ENCODE peak calls at places on chromosomes 3 and 15, in five cellular contexts. One of them, this sample, is unnamed.

GRCh38 chr3:141243295-141243707 is 11.7 kb downstream of the PXYLP1 start:
- DNase-seq in stimulated activated CD4-positive, alpha-beta T cell treated with anti-CD3 and anti-CD28 coated beads, Interleukin-1b, Interleukin-23, amount 100 ng/mL, for 48 hours: peak
- DNase-seq in heart right ventricle: no peak
- DNase-seq in T-helper 17 cell: no peak
- DNase-seq in NCI-H1092 treated with DMSO at 0.1 percent for 48 hours: no peak
- DNase-seq in this sample: no peak

GRCh38 chr15:25965326-25965725 is 102.2 kb upstream of the ATP10A start:
- DNase-seq in stimulated activated CD4-positive, alpha-beta T cell treated with anti-CD3 and anti-CD28 coated beads, Interleukin-1b, Interleukin-23, amount 100 ng/mL, for 48 hours: no peak
- DNase-seq in heart right ventricle: no peak
- DNase-seq in T-helper 17 cell: no peak
- DNase-seq in NCI-H1092 treated with DMSO at 0.1 percent for 48 hours: no peak
- DNase-seq in this sample: no peak

GRCh38 chr15:48086582-48086981 is 34.2 kb upstream of the SLC24A5 start:
- DNase-seq in stimulated activated CD4-positive, alpha-beta T cell treated with anti-CD3 and anti-CD28 coated beads, Interleukin-1b, Interleukin-23, amount 100 ng/mL, for 48 hours: no peak
- DNase-seq in heart right ventricle: no peak
- DNase-seq in T-helper 17 cell: no peak
- DNase-seq in NCI-H1092 treated with DMSO at 0.1 percent for 48 hours: no peak
- DNase-seq in this sample: no peak

GRCh38 chr3:53075743-53076140 is 29.9 kb upstream of the SFMBT1 start:
- DNase-seq in stimulated activated CD4-positive, alpha-beta T cell treated with anti-CD3 and anti-CD28 coated beads, Interleukin-1b, Interleukin-23, amount 100 ng/mL, for 48 hours: no peak
- DNase-seq in heart right ventricle: no peak
- DNase-seq in T-helper 17 cell: no peak
- DNase-seq in NCI-H1092 treated with DMSO at 0.1 percent for 48 hours: no peak
- DNase-seq in this sample: no peak

GRCh38 chr15:76333720-76334437 is 2.7 kb upstream of the ISL2 start:
- DNase-seq in stimulated activated CD4-positive, alpha-beta T cell treated with anti-CD3 and anti-CD28 coated beads, Interleukin-1b, Interleukin-23, amount 100 ng/mL, for 48 hours: no peak
- DNase-seq in heart right ventricle: no peak
- DNase-seq in T-helper 17 cell: no peak
- DNase-seq in NCI-H1092 treated with DMSO at 0.1 percent for 48 hours: no peak
- DNase-seq in this sample: no peak

GRCh38 chr3:117709108-117709507 is 999.5 kb downstream of the TUSC7 start:
- DNase-seq in stimulated activated CD4-positive, alpha-beta T cell treated with anti-CD3 and anti-CD28 coated beads, Interleukin-1b, Interleukin-23, amount 100 ng/mL, for 48 hours: no peak
- DNase-seq in heart right ventricle: no peak
- DNase-seq in T-helper 17 cell: no peak
- DNase-seq in NCI-H1092 treated with DMSO at 0.1 percent for 48 hours: no peak
- DNase-seq in this sample: no peak

GRCh38 chr3:195085356-195086130 is 185.4 kb downstream of the XXYLT1 start:
- DNase-seq in stimulated activated CD4-positive, alpha-beta T cell treated with anti-CD3 and anti-CD28 coated beads, Interleukin-1b, Interleukin-23, amount 100 ng/mL, for 48 hours: no peak
- DNase-seq in heart right ventricle: no peak
- DNase-seq in T-helper 17 cell: no peak
- DNase-seq in NCI-H1092 treated with DMSO at 0.1 percent for 48 hours: no peak
- DNase-seq in this sample: no peak

GRCh38 chr3:132352556-132353143 is 35.4 kb downstream of the ACP3 start:
- DNase-seq in stimulated activated CD4-positive, alpha-beta T cell treated with anti-CD3 and anti-CD28 coated beads, Interleukin-1b, Interleukin-23, amount 100 ng/mL, for 48 hours: peak
- DNase-seq in heart right ventricle: no peak
- DNase-seq in T-helper 17 cell: peak
- DNase-seq in NCI-H1092 treated with DMSO at 0.1 percent for 48 hours: peak
- DNase-seq in this sample: peak

GRCh38 chr15:99249270-99249817 is at the start of gene TTC23:
- DNase-seq in stimulated activated CD4-positive, alpha-beta T cell treated with anti-CD3 and anti-CD28 coated beads, Interleukin-1b, Interleukin-23, amount 100 ng/mL, for 48 hours: no peak
- DNase-seq in heart right ventricle: no peak
- DNase-seq in T-helper 17 cell: no peak
- DNase-seq in NCI-H1092 treated with DMSO at 0.1 percent for 48 hours: no peak
- DNase-seq in this sample: peak

GRCh38 chr3:126160243-126161210 is 19.9 kb downstream of the ALDH1L1 start:
- DNase-seq in stimulated activated CD4-positive, alpha-beta T cell treated with anti-CD3 and anti-CD28 coated beads, Interleukin-1b, Interleukin-23, amount 100 ng/mL, for 48 hours: no peak
- DNase-seq in heart right ventricle: no peak
- DNase-seq in T-helper 17 cell: no peak
- DNase-seq in NCI-H1092 treated with DMSO at 0.1 percent for 48 hours: no peak
- DNase-seq in this sample: no peak

GRCh38 chr3:185943363-185944106 is 5.7 kb upstream of the TRA2B start:
- DNase-seq in stimulated activated CD4-positive, alpha-beta T cell treated with anti-CD3 and anti-CD28 coated beads, Interleukin-1b, Interleukin-23, amount 100 ng/mL, for 48 hours: peak
- DNase-seq in heart right ventricle: peak
- DNase-seq in T-helper 17 cell: peak
- DNase-seq in NCI-H1092 treated with DMSO at 0.1 percent for 48 hours: peak
- DNase-seq in this sample: peak

GRCh38 chr3:172711457-172711800 is 562 bp upstream of the NCEH1 start:
- DNase-seq in stimulated activated CD4-positive, alpha-beta T cell treated with anti-CD3 and anti-CD28 coated beads, Interleukin-1b, Interleukin-23, amount 100 ng/mL, for 48 hours: no peak
- DNase-seq in heart right ventricle: no peak
- DNase-seq in T-helper 17 cell: no peak
- DNase-seq in NCI-H1092 treated with DMSO at 0.1 percent for 48 hours: no peak
- DNase-seq in this sample: peak

GRCh38 chr3:122057676-122058075 is 2.5 kb downstream of the CD86 start:
- DNase-seq in stimulated activated CD4-positive, alpha-beta T cell treated with anti-CD3 and anti-CD28 coated beads, Interleukin-1b, Interleukin-23, amount 100 ng/mL, for 48 hours: no peak
- DNase-seq in heart right ventricle: no peak
- DNase-seq in T-helper 17 cell: no peak
- DNase-seq in NCI-H1092 treated with DMSO at 0.1 percent for 48 hours: no peak
- DNase-seq in this sample: no peak

GRCh38 chr3:176995946-176996345 is 201.3 kb downstream of the TBL1XR1 start:
- DNase-seq in stimulated activated CD4-positive, alpha-beta T cell treated with anti-CD3 and anti-CD28 coated beads, Interleukin-1b, Interleukin-23, amount 100 ng/mL, for 48 hours: no peak
- DNase-seq in heart right ventricle: no peak
- DNase-seq in T-helper 17 cell: no peak
- DNase-seq in NCI-H1092 treated with DMSO at 0.1 percent for 48 hours: no peak
- DNase-seq in this sample: no peak

GRCh38 chr3:191628561-191628960 is 167.6 kb downstream of the PYDC2 start:
- DNase-seq in stimulated activated CD4-positive, alpha-beta T cell treated with anti-CD3 and anti-CD28 coated beads, Interleukin-1b, Interleukin-23, amount 100 ng/mL, for 48 hours: no peak
- DNase-seq in heart right ventricle: no peak
- DNase-seq in T-helper 17 cell: no peak
- DNase-seq in NCI-H1092 treated with DMSO at 0.1 percent for 48 hours: no peak
- DNase-seq in this sample: no peak

GRCh38 chr3:187114511-187114910 is 24.8 kb downstream of the RPL39L start:
- DNase-seq in stimulated activated CD4-positive, alpha-beta T cell treated with anti-CD3 and anti-CD28 coated beads, Interleukin-1b, Interleukin-23, amount 100 ng/mL, for 48 hours: no peak
- DNase-seq in heart right ventricle: no peak
- DNase-seq in T-helper 17 cell: no peak
- DNase-seq in NCI-H1092 treated with DMSO at 0.1 percent for 48 hours: no peak
- DNase-seq in this sample: no peak

GRCh38 chr3:77348244-77348855 is 308.5 kb downstream of the ROBO2 start:
- DNase-seq in stimulated activated CD4-positive, alpha-beta T cell treated with anti-CD3 and anti-CD28 coated beads, Interleukin-1b, Interleukin-23, amount 100 ng/mL, for 48 hours: no peak
- DNase-seq in heart right ventricle: no peak
- DNase-seq in T-helper 17 cell: no peak
- DNase-seq in NCI-H1092 treated with DMSO at 0.1 percent for 48 hours: no peak
- DNase-seq in this sample: no peak

GRCh38 chr3:142278451-142278850 is 53.1 kb upstream of the GK5 start:
- DNase-seq in stimulated activated CD4-positive, alpha-beta T cell treated with anti-CD3 and anti-CD28 coated beads, Interleukin-1b, Interleukin-23, amount 100 ng/mL, for 48 hours: no peak
- DNase-seq in heart right ventricle: no peak
- DNase-seq in T-helper 17 cell: no peak
- DNase-seq in NCI-H1092 treated with DMSO at 0.1 percent for 48 hours: no peak
- DNase-seq in this sample: no peak

GRCh38 chr3:171541181-171541580 is 81.0 kb upstream of the TNIK start:
- DNase-seq in stimulated activated CD4-positive, alpha-beta T cell treated with anti-CD3 and anti-CD28 coated beads, Interleukin-1b, Interleukin-23, amount 100 ng/mL, for 48 hours: no peak
- DNase-seq in heart right ventricle: no peak
- DNase-seq in T-helper 17 cell: no peak
- DNase-seq in NCI-H1092 treated with DMSO at 0.1 percent for 48 hours: no peak
- DNase-seq in this sample: no peak

GRCh38 chr3:155418426-155418825 is 124.9 kb upstream of the STRIT1 start:
- DNase-seq in stimulated activated CD4-positive, alpha-beta T cell treated with anti-CD3 and anti-CD28 coated beads, Interleukin-1b, Interleukin-23, amount 100 ng/mL, for 48 hours: no peak
- DNase-seq in heart right ventricle: no peak
- DNase-seq in T-helper 17 cell: no peak
- DNase-seq in NCI-H1092 treated with DMSO at 0.1 percent for 48 hours: peak
- DNase-seq in this sample: no peak

GRCh38 chr3:136567599-136568188 is 184.5 kb downstream of the STAG1 start:
- DNase-seq in stimulated activated CD4-positive, alpha-beta T cell treated with anti-CD3 and anti-CD28 coated beads, Interleukin-1b, Interleukin-23, amount 100 ng/mL, for 48 hours: no peak
- DNase-seq in heart right ventricle: no peak
- DNase-seq in T-helper 17 cell: no peak
- DNase-seq in NCI-H1092 treated with DMSO at 0.1 percent for 48 hours: no peak
- DNase-seq in this sample: no peak

GRCh38 chr3:77081240-77081661 is 41.4 kb downstream of the ROBO2 start:
- DNase-seq in stimulated activated CD4-positive, alpha-beta T cell treated with anti-CD3 and anti-CD28 coated beads, Interleukin-1b, Interleukin-23, amount 100 ng/mL, for 48 hours: no peak
- DNase-seq in heart right ventricle: peak
- DNase-seq in T-helper 17 cell: no peak
- DNase-seq in NCI-H1092 treated with DMSO at 0.1 percent for 48 hours: peak
- DNase-seq in this sample: no peak

GRCh38 chr3:99023590-99024192 is 122.2 kb upstream of the DCBLD2 start:
- DNase-seq in stimulated activated CD4-positive, alpha-beta T cell treated with anti-CD3 and anti-CD28 coated beads, Interleukin-1b, Interleukin-23, amount 100 ng/mL, for 48 hours: no peak
- DNase-seq in heart right ventricle: no peak
- DNase-seq in T-helper 17 cell: no peak
- DNase-seq in NCI-H1092 treated with DMSO at 0.1 percent for 48 hours: peak
- DNase-seq in this sample: no peak

GRCh38 chr15:41501191-41501917 is 7.7 kb downstream of the ITPKA start:
- DNase-seq in stimulated activated CD4-positive, alpha-beta T cell treated with anti-CD3 and anti-CD28 coated beads, Interleukin-1b, Interleukin-23, amount 100 ng/mL, for 48 hours: peak
- DNase-seq in heart right ventricle: no peak
- DNase-seq in T-helper 17 cell: no peak
- DNase-seq in NCI-H1092 treated with DMSO at 0.1 percent for 48 hours: no peak
- DNase-seq in this sample: no peak

GRCh38 chr3:111012388-111013248 is 59.0 kb upstream of the NECTIN3 start:
- DNase-seq in stimulated activated CD4-positive, alpha-beta T cell treated with anti-CD3 and anti-CD28 coated beads, Interleukin-1b, Interleukin-23, amount 100 ng/mL, for 48 hours: no peak
- DNase-seq in heart right ventricle: no peak
- DNase-seq in T-helper 17 cell: no peak
- DNase-seq in NCI-H1092 treated with DMSO at 0.1 percent for 48 hours: no peak
- DNase-seq in this sample: no peak

GRCh38 chr15:80856809-80857377 is 77.7 kb downstream of the CEMIP start:
- DNase-seq in stimulated activated CD4-positive, alpha-beta T cell treated with anti-CD3 and anti-CD28 coated beads, Interleukin-1b, Interleukin-23, amount 100 ng/mL, for 48 hours: no peak
- DNase-seq in heart right ventricle: peak
- DNase-seq in T-helper 17 cell: no peak
- DNase-seq in NCI-H1092 treated with DMSO at 0.1 percent for 48 hours: peak
- DNase-seq in this sample: no peak

GRCh38 chr15:36982441-36982840 is 117.9 kb downstream of the MEIS2 start:
- DNase-seq in stimulated activated CD4-positive, alpha-beta T cell treated with anti-CD3 and anti-CD28 coated beads, Interleukin-1b, Interleukin-23, amount 100 ng/mL, for 48 hours: no peak
- DNase-seq in heart right ventricle: no peak
- DNase-seq in T-helper 17 cell: no peak
- DNase-seq in NCI-H1092 treated with DMSO at 0.1 percent for 48 hours: no peak
- DNase-seq in this sample: no peak

GRCh38 chr3:51940648-51941421 is 869 bp downstream of the RRP9 start:
- DNase-seq in stimulated activated CD4-positive, alpha-beta T cell treated with anti-CD3 and anti-CD28 coated beads, Interleukin-1b, Interleukin-23, amount 100 ng/mL, for 48 hours: no peak
- DNase-seq in heart right ventricle: no peak
- DNase-seq in T-helper 17 cell: no peak
- DNase-seq in NCI-H1092 treated with DMSO at 0.1 percent for 48 hours: no peak
- DNase-seq in this sample: no peak

GRCh38 chr3:133457465-133458067 is 57.7 kb downstream of the BFSP2 start:
- DNase-seq in stimulated activated CD4-positive, alpha-beta T cell treated with anti-CD3 and anti-CD28 coated beads, Interleukin-1b, Interleukin-23, amount 100 ng/mL, for 48 hours: no peak
- DNase-seq in heart right ventricle: no peak
- DNase-seq in T-helper 17 cell: no peak
- DNase-seq in NCI-H1092 treated with DMSO at 0.1 percent for 48 hours: no peak
- DNase-seq in this sample: no peak

GRCh38 chr3:133821767-133822638 is 16.4 kb downstream of the SRPRB start:
- DNase-seq in stimulated activated CD4-positive, alpha-beta T cell treated with anti-CD3 and anti-CD28 coated beads, Interleukin-1b, Interleukin-23, amount 100 ng/mL, for 48 hours: no peak
- DNase-seq in heart right ventricle: no peak
- DNase-seq in T-helper 17 cell: no peak
- DNase-seq in NCI-H1092 treated with DMSO at 0.1 percent for 48 hours: no peak
- DNase-seq in this sample: peak

GRCh38 chr3:43086460-43087165 is 19.3 kb downstream of the POMGNT2 start:
- DNase-seq in stimulated activated CD4-positive, alpha-beta T cell treated with anti-CD3 and anti-CD28 coated beads, Interleukin-1b, Interleukin-23, amount 100 ng/mL, for 48 hours: no peak
- DNase-seq in heart right ventricle: no peak
- DNase-seq in T-helper 17 cell: no peak
- DNase-seq in NCI-H1092 treated with DMSO at 0.1 percent for 48 hours: no peak
- DNase-seq in this sample: no peak

GRCh38 chr3:11455977-11456376 is 183.8 kb downstream of the ATG7 start:
- DNase-seq in stimulated activated CD4-positive, alpha-beta T cell treated with anti-CD3 and anti-CD28 coated beads, Interleukin-1b, Interleukin-23, amount 100 ng/mL, for 48 hours: no peak
- DNase-seq in heart right ventricle: no peak
- DNase-seq in T-helper 17 cell: no peak
- DNase-seq in NCI-H1092 treated with DMSO at 0.1 percent for 48 hours: no peak
- DNase-seq in this sample: no peak

GRCh38 chr3:100197876-100198275 is 62.9 kb upstream of the TBC1D23 start:
- DNase-seq in stimulated activated CD4-positive, alpha-beta T cell treated with anti-CD3 and anti-CD28 coated beads, Interleukin-1b, Interleukin-23, amount 100 ng/mL, for 48 hours: no peak
- DNase-seq in heart right ventricle: no peak
- DNase-seq in T-helper 17 cell: no peak
- DNase-seq in NCI-H1092 treated with DMSO at 0.1 percent for 48 hours: no peak
- DNase-seq in this sample: no peak

GRCh38 chr3:115388166-115388565 is 235.1 kb upstream of the GAP43 start:
- DNase-seq in stimulated activated CD4-positive, alpha-beta T cell treated with anti-CD3 and anti-CD28 coated beads, Interleukin-1b, Interleukin-23, amount 100 ng/mL, for 48 hours: no peak
- DNase-seq in heart right ventricle: no peak
- DNase-seq in T-helper 17 cell: no peak
- DNase-seq in NCI-H1092 treated with DMSO at 0.1 percent for 48 hours: no peak
- DNase-seq in this sample: no peak

GRCh38 chr3:56914646-56915045 is 112.9 kb upstream of the ARHGEF3 start:
- DNase-seq in stimulated activated CD4-positive, alpha-beta T cell treated with anti-CD3 and anti-CD28 coated beads, Interleukin-1b, Interleukin-23, amount 100 ng/mL, for 48 hours: no peak
- DNase-seq in heart right ventricle: no peak
- DNase-seq in T-helper 17 cell: no peak
- DNase-seq in NCI-H1092 treated with DMSO at 0.1 percent for 48 hours: peak
- DNase-seq in this sample: no peak

GRCh38 chr3:113242091-113242581 is 30.8 kb downstream of the BOC start:
- DNase-seq in stimulated activated CD4-positive, alpha-beta T cell treated with anti-CD3 and anti-CD28 coated beads, Interleukin-1b, Interleukin-23, amount 100 ng/mL, for 48 hours: no peak
- DNase-seq in heart right ventricle: no peak
- DNase-seq in T-helper 17 cell: no peak
- DNase-seq in NCI-H1092 treated with DMSO at 0.1 percent for 48 hours: no peak
- DNase-seq in this sample: no peak

GRCh38 chr15:44545934-44546802 is 9.2 kb downstream of the EIF3J start:
- DNase-seq in stimulated activated CD4-positive, alpha-beta T cell treated with anti-CD3 and anti-CD28 coated beads, Interleukin-1b, Interleukin-23, amount 100 ng/mL, for 48 hours: peak
- DNase-seq in heart right ventricle: no peak
- DNase-seq in T-helper 17 cell: no peak
- DNase-seq in NCI-H1092 treated with DMSO at 0.1 percent for 48 hours: no peak
- DNase-seq in this sample: no peak

GRCh38 chr3:2810723-2811122 is 299.5 kb downstream of the IL5RA start:
- DNase-seq in stimulated activated CD4-positive, alpha-beta T cell treated with anti-CD3 and anti-CD28 coated beads, Interleukin-1b, Interleukin-23, amount 100 ng/mL, for 48 hours: no peak
- DNase-seq in heart right ventricle: no peak
- DNase-seq in T-helper 17 cell: no peak
- DNase-seq in NCI-H1092 treated with DMSO at 0.1 percent for 48 hours: no peak
- DNase-seq in this sample: no peak

GRCh38 chr3:72665103-72665502 is 183.1 kb downstream of the SHQ1 start:
- DNase-seq in stimulated activated CD4-positive, alpha-beta T cell treated with anti-CD3 and anti-CD28 coated beads, Interleukin-1b, Interleukin-23, amount 100 ng/mL, for 48 hours: no peak
- DNase-seq in heart right ventricle: no peak
- DNase-seq in T-helper 17 cell: no peak
- DNase-seq in NCI-H1092 treated with DMSO at 0.1 percent for 48 hours: no peak
- DNase-seq in this sample: no peak